ENCODE peak calls at places on chromosomes 2 and 18, in nine cellular contexts. Q, X, T, H, E, C, U, P and S are unnamed samples.

GRCh38 chr2:238225121-238225520 is 14.7 kb downstream of the HES6 start:
- DNase-seq in Q (no peak), X (no peak), T (no peak), H (no peak), E (no peak), C (no peak), U (no peak), P (no peak), S (no peak)

GRCh38 chr2:191869178-191869577 is 22.3 kb upstream of the CAVIN2 start:
- DNase-seq in Q (no peak), X (peak; percentile 56), T (no peak), H (no peak), E (peak; percentile 95), C (no peak), U (peak; percentile 30), P (peak; percentile 92), S (no peak)

GRCh38 chr2:205734436-205734835 is 52.1 kb downstream of the NRP2 start:
- DNase-seq in Q (peak; percentile 32), X (no peak), T (no peak), H (no peak), E (peak; percentile 73), C (peak; percentile 85), U (peak; percentile 90), P (peak; percentile 67), S (peak; percentile 88)

GRCh38 chr2:160224060-160224459 is 24.0 kb upstream of the ITGB6 start:
- DNase-seq in Q (peak; percentile 97), X (no peak), T (peak; percentile 39), H (peak; percentile 89), E (no peak), C (peak; percentile 98), U (peak; percentile 98), P (peak; percentile 96), S (peak; percentile 83)

GRCh38 chr2:10183146-10183675 is 60.7 kb downstream of the RRM2 start:
- DNase-seq in Q (no peak), X (no peak), T (no peak), H (no peak), E (no peak), C (no peak), U (no peak), P (no peak), S (no peak)

GRCh38 chr2:204881519-204882111 is 336.3 kb downstream of the PARD3B start:
- DNase-seq in Q (no peak), X (no peak), T (no peak), H (no peak), E (peak; percentile 22), C (no peak), U (no peak), P (no peak), S (no peak)

GRCh38 chr2:233982421-233983121 is 65.4 kb downstream of the TRPM8 start:
- DNase-seq in Q (peak; percentile 95), X (no peak), T (no peak), H (peak; percentile 13), E (no peak), C (peak; percentile 98), U (peak; percentile 94), P (peak; percentile 85), S (peak; percentile 82)

GRCh38 chr2:146602383-146602782 is 1242.4 kb upstream of the ACVR2A start:
- DNase-seq in Q (peak; percentile 13), X (no peak), T (no peak), H (no peak), E (no peak), C (peak; percentile 44), U (peak; percentile 58), P (peak; percentile 22), S (no peak)

GRCh38 chr2:20393986-20394385 is 43.3 kb upstream of the PUM2 start:
- DNase-seq in Q (no peak), X (no peak), T (no peak), H (no peak), E (no peak), C (no peak), U (no peak), P (no peak), S (peak; percentile 55)

GRCh38 chr2:225781145-225781544 is 381.6 kb downstream of the NYAP2 start:
- DNase-seq in Q (no peak), X (no peak), T (no peak), H (no peak), E (no peak), C (no peak), U (no peak), P (no peak), S (no peak)

GRCh38 chr2:7516447-7517121 is 599.4 kb downstream of the RNF144A start:
- DNase-seq in Q (no peak), X (no peak), T (no peak), H (no peak), E (no peak), C (no peak), U (no peak), P (peak; percentile 85), S (no peak)

GRCh38 chr2:17115042-17115441 is 403.2 kb downstream of the RAD51AP2 start:
- DNase-seq in Q (no peak), X (no peak), T (no peak), H (no peak), E (no peak), C (no peak), U (no peak), P (no peak), S (no peak)

GRCh38 chr18:57080479-57080878 is 66.4 kb upstream of the BOD1L2 start:
- DNase-seq in Q (no peak), X (no peak), T (no peak), H (no peak), E (no peak), C (no peak), U (no peak), P (no peak), S (no peak)

GRCh38 chr2:226578879-226579278 is 220.7 kb downstream of the IRS1 start:
- DNase-seq in Q (peak; percentile 44), X (no peak), T (no peak), H (peak; percentile 64), E (no peak), C (peak; percentile 66), U (peak; percentile 30), P (peak; percentile 66), S (no peak)

GRCh38 chr2:75276093-75277055 is 77.1 kb upstream of the TACR1 start:
- DNase-seq in Q (peak; percentile 66), X (no peak), T (no peak), H (no peak), E (peak; percentile 32), C (peak; percentile 73), U (peak; percentile 72), P (peak; percentile 84), S (peak; percentile 58)
- H3K4me3 ChIP-seq in Q (no peak overlapping the region), X (no peak overlapping the region), T (no peak overlapping the region), H (no peak overlapping the region), E (no peak overlapping the region), C (peak overlapping the region; percentile 44), U (no peak overlapping the region), P (peak overlapping the region; percentile 20), S (peak overlapping the region; percentile 57)

GRCh38 chr18:37543321-37543720 is 22.3 kb downstream of the CELF4 start:
- DNase-seq in Q (no peak), X (no peak), T (no peak), H (no peak), E (no peak), C (no peak), U (no peak), P (no peak), S (no peak)

GRCh38 chr18:37540424-37541121 is 25.0 kb downstream of the CELF4 start:
- DNase-seq in Q (no peak), X (no peak), T (no peak), H (no peak), E (no peak), C (no peak), U (no peak), P (no peak), S (no peak)

GRCh38 chr18:37539236-37539635 is 26.4 kb downstream of the CELF4 start:
- DNase-seq in Q (no peak), X (no peak), T (no peak), H (no peak), E (peak; percentile 44), C (no peak), U (no peak), P (no peak), S (no peak)

GRCh38 chr18:37544196-37544595 is 21.4 kb downstream of the CELF4 start:
- DNase-seq in Q (no peak), X (no peak), T (no peak), H (no peak), E (no peak), C (no peak), U (no peak), P (no peak), S (no peak)

DNA sequence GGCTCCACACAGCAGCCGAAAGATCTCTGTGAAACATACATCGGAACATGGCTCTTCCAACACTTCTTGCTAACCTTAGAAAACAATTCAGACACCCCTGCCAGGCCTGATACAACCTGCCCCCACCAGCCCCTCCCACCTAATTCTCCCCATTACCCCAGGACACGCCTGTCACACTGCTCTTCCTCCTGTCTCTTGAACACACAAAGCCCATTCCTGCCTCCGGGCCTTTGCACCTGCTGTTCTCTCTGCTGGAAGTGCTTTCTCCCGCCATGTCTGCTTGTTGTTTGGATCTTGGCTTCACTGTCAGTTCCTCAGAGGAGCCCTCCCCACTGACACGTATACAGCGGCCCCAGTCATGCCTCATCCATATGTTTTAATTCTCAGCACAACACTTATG is 24.1 kb downstream of the CELF4 start:
- DNase-seq in Q (no peak), X (no peak), T (no peak), H (no peak), E (no peak), C (no peak), U (no peak), P (no peak), S (no peak)
- H3K4me1 ChIP-seq in Q (no peaks in the 10 kb centered on the region), X (peaks cover 19% of the 10 kb centered on the region), T (no peaks in the 10 kb centered on the region), H (no peaks in the 10 kb centered on the region), E (peaks cover 16% of the 10 kb centered on the region), C (no peaks in the 10 kb centered on the region), U (no peaks in the 10 kb centered on the region), P (no peaks in the 10 kb centered on the region), S (no peaks in the 10 kb centered on the region)

GRCh38 chr2:207925601-207926000 is 99.7 kb downstream of the PLEKHM3 start:
- DNase-seq in Q (no peak), X (no peak), T (no peak), H (no peak), E (no peak), C (no peak), U (no peak), P (no peak), S (no peak)
- H2AFZ ChIP-seq in Q (no peak overlapping the region), X (no peak overlapping the region), T (no peak overlapping the region), H (no peak overlapping the region), E (no peak overlapping the region), C (no peak overlapping the region), U (no peak overlapping the region), P (no peak overlapping the region), S (no peak overlapping the region)

DNA sequence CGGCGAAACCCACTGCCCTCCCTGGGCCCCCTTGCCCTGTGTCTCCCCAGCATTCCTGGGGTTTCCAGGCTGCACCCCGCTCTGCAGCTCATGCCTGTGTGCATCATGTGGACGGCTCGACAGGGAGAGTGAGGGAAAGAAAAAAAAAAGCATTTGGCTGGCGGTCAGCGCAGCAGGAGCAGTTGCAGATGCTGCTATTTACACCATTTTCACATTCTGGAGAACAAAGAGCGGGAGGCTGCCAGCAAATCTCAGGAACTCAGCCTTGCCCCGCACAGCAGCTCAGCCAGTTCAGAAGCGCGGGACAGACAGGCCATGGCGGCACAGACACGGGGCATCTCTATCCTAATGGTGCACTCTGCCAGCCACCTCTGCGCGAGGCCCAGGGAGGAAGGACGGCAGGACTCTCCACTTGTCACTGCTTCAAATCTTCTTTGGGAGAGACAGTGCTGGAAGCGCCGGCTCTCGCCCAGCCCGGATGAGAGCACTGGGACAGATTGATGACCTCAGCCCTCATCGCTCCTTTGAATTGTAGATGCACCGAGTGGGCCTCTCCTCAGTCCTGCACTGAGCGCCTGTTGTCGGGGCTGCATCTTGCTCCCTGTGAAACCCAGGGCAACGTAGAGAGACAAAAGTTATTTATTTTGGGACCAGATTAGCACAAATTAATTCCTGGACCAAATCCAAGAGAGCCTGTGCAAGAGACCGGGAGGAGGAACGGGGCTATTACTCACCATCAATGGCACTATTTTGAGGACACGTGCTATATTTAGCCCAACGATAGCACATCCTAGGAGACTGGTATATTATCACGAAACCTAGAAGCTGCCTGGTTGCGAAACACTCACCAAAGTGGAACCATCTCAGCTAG is 211.3 kb upstream of the SMIM21 start:
- DNase-seq in Q (no peak), X (peak; percentile 15), T (no peak), H (no peak), E (peak; percentile 49), C (peak; percentile 61), U (peak; percentile 60), P (no peak), S (no peak)
- H3K4me3 ChIP-seq in Q (no peak overlapping the region), X (peak overlapping the region; percentile 38), T (no peak overlapping the region), H (no peak overlapping the region), E (peak overlapping the region; percentile 24), C (peak overlapping the region; percentile 48), U (peak overlapping the region; percentile 32), P (no peak overlapping the region), S (peak overlapping the region; percentile 58)